ENCODE peak calls at places on chromosome 15, in seven cellular contexts. M, X, P, K, H, L and D are unnamed samples.

GRCh38 chr15:78810377-78811123 is 714 bp downstream of the ADAMTS7 start:
- DNase-seq in H (peak; percentile 63), P (no peak), K (no peak), X (peak; percentile 14), L (peak; percentile 56), M (peak; percentile 47), D (peak; percentile 20)

GRCh38 chr15:91258436-91258779 is 158.4 kb downstream of the SV2B start:
- DNase-seq in H (peak; percentile 27), X (no peak), L (peak; percentile 20), K (no peak), M (no peak), P (peak; percentile 47), D (no peak)

GRCh38 chr15:88388702-88389101 is 78.5 kb downstream of the MRPL46 start:
- DNase-seq in H (no peak), L (no peak), X (no peak), P (no peak), K (no peak), M (no peak), D (no peak)

GRCh38 chr15:74041311-74041756 is 41.0 kb downstream of the GOLGA6A start:
- DNase-seq in K (no peak), P (no peak), H (no peak), L (no peak), M (no peak), X (peak; percentile 69), D (no peak)

GRCh38 chr15:76330281-76330680 is 6.3 kb upstream of the ISL2 start:
- DNase-seq in M (peak; percentile 71), X (peak; percentile 64), P (peak; percentile 46), L (peak; percentile 67), H (no peak), K (no peak), D (no peak)

GRCh38 chr15:66834863-66835557 is 133.0 kb downstream of the SMAD6 start:
- DNase-seq in M (no peak), K (peak; percentile 63), H (no peak), L (no peak), P (no peak), X (no peak), D (peak; percentile 10)

GRCh38 chr15:27679621-27680521 is 419.2 kb downstream of the OCA2 start:
- DNase-seq in P (no peak), M (no peak), L (no peak), K (no peak), X (no peak), H (no peak), D (peak; percentile 44)

GRCh38 chr15:77126927-77127326 is 56.0 kb upstream of the TSPAN3 start:
- DNase-seq in H (no peak), L (no peak), K (no peak), X (no peak), M (no peak), P (no peak), D (no peak)

GRCh38 chr15:58458076-58458475 is 26.3 kb downstream of the LIPC start:
- DNase-seq in K (no peak), H (no peak), L (no peak), P (peak; percentile 15), X (no peak), M (peak; percentile 54), D (no peak)

GRCh38 chr15:85623648-85624047 is 171.1 kb downstream of the KLHL25 start:
- DNase-seq in X (peak; percentile 45), L (no peak), H (no peak), K (no peak), M (no peak), P (peak; percentile 51), D (peak; percentile 57)

GRCh38 chr15:83194527-83194926 is 13.1 kb downstream of the HDGFL3 start:
- DNase-seq in K (no peak), X (no peak), L (no peak), H (no peak), M (no peak), P (no peak), D (no peak)

GRCh38 chr15:89444241-89444797 is 52.1 kb downstream of the RHCG start:
- DNase-seq in L (no peak), X (no peak), K (no peak), P (no peak), M (no peak), H (no peak), D (no peak)

GRCh38 chr15:73385205-73385604 is 16.4 kb upstream of the HCN4 start:
- DNase-seq in X (no peak), H (no peak), K (no peak), M (no peak), P (no peak), L (no peak), D (no peak)

GRCh38 chr15:38084289-38084688 is 149.8 kb downstream of the TMCO5A start:
- DNase-seq in K (no peak), X (no peak), H (no peak), L (no peak), P (peak; percentile 91), M (peak; percentile 39), D (peak; percentile 66)

GRCh38 chr15:101024709-101025108 is 105.6 kb downstream of the LRRK1 start:
- DNase-seq in H (no peak), L (no peak), K (no peak), X (no peak), M (no peak), P (no peak), D (no peak)

GRCh38 chr15:38323895-38324294 is 71.3 kb downstream of the SPRED1 start:
- DNase-seq in X (no peak), L (no peak), H (no peak), P (no peak), M (no peak), K (no peak), D (no peak)

GRCh38 chr15:79834496-79834895 is 62.3 kb downstream of the MTHFS start:
- DNase-seq in M (no peak), X (no peak), H (no peak), K (no peak), L (no peak), P (no peak), D (no peak)

GRCh38 chr15:82173108-82173507 is 89.4 kb downstream of the EFL1 start:
- DNase-seq in P (no peak), L (no peak), X (no peak), H (no peak), M (no peak), K (no peak), D (no peak)

GRCh38 chr15:56042982-56043980 is 49.9 kb upstream of the NEDD4 start:
- DNase-seq in M (no peak), H (no peak), L (peak; percentile 96), K (no peak), X (no peak), P (peak; percentile 37), D (no peak)

GRCh38 chr15:73991260-73991659 is 835 bp downstream of the STOML1 start:
- DNase-seq in L (peak; percentile 55), X (peak; percentile 87), P (peak; percentile 54), H (no peak), M (peak; percentile 84), K (no peak), D (no peak)

GRCh38 chr15:79815468-79815867 is 81.3 kb downstream of the MTHFS start:
- DNase-seq in K (no peak), H (no peak), L (no peak), M (no peak), X (no peak), P (no peak), D (no peak)